ENCODE peak calls at places on chromosomes 16 and 17, in four cellular contexts. B, E, L and P are unnamed samples.

GRCh38 chr17:5133311-5133710 is 17.5 kb downstream of the USP6 start:
- DNase-seq in B (no peak), E (no peak), L (no peak), P (no peak)

GRCh38 chr17:45413498-45413923 is 19.2 kb downstream of the ARHGAP27 start:
- DNase-seq in B (peak; percentile 57), E (no peak), L (no peak), P (no peak)

GRCh38 chr16:79602615-79603014 is 2.1 kb upstream of the MAF start:
- DNase-seq in B (no peak), E (no peak), L (no peak), P (no peak)

GRCh38 chr16:11170696-11171447 is 85.1 kb downstream of the SOCS1 start:
- DNase-seq in B (no peak), E (no peak), L (no peak), P (no peak)

GRCh38 chr16:84927621-84928591 is 83.4 kb downstream of the ZDHHC7 start:
- DNase-seq in B (no peak), E (no peak), L (no peak), P (no peak)

GRCh38 chr16:57627184-57627871 is 1.1 kb upstream of the ADGRG1 start:
- DNase-seq in B (peak; percentile 42), E (no peak), L (no peak), P (no peak)

GRCh38 chr17:1972429-1973160 is 52.5 kb downstream of the RTN4RL1 start:
- DNase-seq in B (no peak), E (no peak), L (no peak), P (no peak)

GRCh38 chr16:85988306-85988705 is 89.3 kb downstream of the IRF8 start:
- DNase-seq in B (no peak), E (no peak), L (no peak), P (peak; percentile 71)

GRCh38 chr17:37719866-37720265 is 25.0 kb downstream of the HNF1B start:
- DNase-seq in B (no peak), E (no peak), L (no peak), P (no peak)

GRCh38 chr17:2690165-2691068 is 21.1 kb downstream of the CLUH start:
- DNase-seq in B (no peak), E (no peak), L (peak; percentile 10), P (no peak)

GRCh38 chr16:68200120-68200783 is 35.7 kb downstream of the ESRP2 start:
- DNase-seq in B (no peak), E (no peak), L (no peak), P (no peak)

GRCh38 chr17:17235212-17236174 is 1.5 kb downstream of the FLCN start:
- DNase-seq in B (peak; percentile 22), E (no peak), L (no peak), P (no peak)

GRCh38 chr17:31499771-31500554 is 108.5 kb downstream of the RAB11FIP4 start:
- DNase-seq in B (peak; percentile 91), E (peak; percentile 58), L (no peak), P (no peak)

GRCh38 chr17:79715318-79716182 is 15.2 kb upstream of the ENPP7 start:
- DNase-seq in B (peak; percentile 55), E (no peak), L (no peak), P (no peak)

GRCh38 chr16:3282103-3282746 is 1.1 kb upstream of the ZNF263 start:
- DNase-seq in B (peak; percentile 73), E (no peak), L (no peak), P (no peak)

GRCh38 chr17:44909681-44910144 is 5.6 kb downstream of the GFAP start:
- DNase-seq in B (no peak), E (no peak), L (no peak), P (no peak)

GRCh38 chr16:48607056-48607825 is 2.7 kb downstream of the N4BP1 start:
- DNase-seq in B (no peak), E (no peak), L (no peak), P (no peak)

GRCh38 chr16:89598199-89598598 is 15.2 kb upstream of the DPEP1 start:
- DNase-seq in B (no peak), E (no peak), L (no peak), P (no peak)

GRCh38 chr17:78419970-78420820 is 41.7 kb downstream of the PGS1 start:
- DNase-seq in B (no peak), E (no peak), L (no peak), P (no peak)

GRCh38 chr17:79749156-79749815 is 18.5 kb downstream of the ENPP7 start:
- DNase-seq in B (no peak), E (no peak), L (no peak), P (no peak)

GRCh38 chr16:154223-155030 is 2.0 kb downstream of the HBZ start:
- DNase-seq in B (no peak), E (peak; percentile 81), L (peak; percentile 64), P (no peak)

GRCh38 chr17:57370051-57370581 is 113.8 kb downstream of the MSI2 start:
- DNase-seq in B (peak; percentile 94), E (no peak), L (no peak), P (no peak)

GRCh38 chr16:1771864-1772361 is 570 bp upstream of the NME3 start:
- DNase-seq in B (no peak), E (no peak), L (no peak), P (no peak)

GRCh38 chr17:36722121-36722902 is 120.9 kb downstream of the MRM1 start:
- DNase-seq in B (no peak), E (peak; percentile 83), L (peak; percentile 97), P (no peak)

GRCh38 chr16:59859606-59860402 is 1125.7 kb upstream of the GOT2 start:
- DNase-seq in B (no peak), E (no peak), L (no peak), P (no peak)

GRCh38 chr16:4415538-4416199 is 727 bp downstream of the CORO7 start:
- DNase-seq in B (peak; percentile 16), E (peak; percentile 67), L (peak; percentile 71), P (no peak)

GRCh38 chr17:74427048-74427762 is 4.7 kb upstream of the GPRC5C start:
- DNase-seq in B (peak; percentile 92), E (no peak), L (no peak), P (no peak)

GRCh38 chr16:70664325-70665112 is 18.2 kb downstream of the IL34 start:
- DNase-seq in B (no peak), E (no peak), L (no peak), P (no peak)

GRCh38 chr16:28062261-28063046 is 1.1 kb downstream of the GSG1L start:
- DNase-seq in B (no peak), E (no peak), L (no peak), P (no peak)

GRCh38 chr17:29791336-29791735 is 138.7 kb downstream of the SSH2 start:
- DNase-seq in B (no peak), E (no peak), L (no peak), P (no peak)

GRCh38 chr17:29784661-29785060 is 145.4 kb downstream of the SSH2 start:
- DNase-seq in B (no peak), E (no peak), L (no peak), P (no peak)

GRCh38 chr17:29793501-29793900 is 136.5 kb downstream of the SSH2 start:
- DNase-seq in B (no peak), E (no peak), L (no peak), P (no peak)

GRCh38 chr17:29788045-29788444 is 142.0 kb downstream of the SSH2 start:
- DNase-seq in B (no peak), E (no peak), L (no peak), P (no peak)

GRCh38 chr17:29789186-29790170 is 140.6 kb downstream of the SSH2 start:
- DNase-seq in B (no peak), E (no peak), L (no peak), P (no peak)
- TF ChIP-seq BRCA1 in B (no peak), E (no peak), L (no peak), P (no peak)

GRCh38 chr17:49468827-49469385 is 26.2 kb upstream of the NGFR start:
- DNase-seq in B (no peak), E (no peak), L (no peak), P (no peak)

GRCh38 chr17:49471089-49471683 is 23.9 kb upstream of the NGFR start:
- DNase-seq in B (peak; percentile 16), E (no peak), L (no peak), P (no peak)

GRCh38 chr17:49471769-49472168 is 23.3 kb upstream of the NGFR start:
- DNase-seq in B (no peak), E (no peak), L (no peak), P (no peak)

GRCh38 chr17:49472527-49472926 is 22.6 kb upstream of the NGFR start:
- DNase-seq in B (no peak), E (no peak), L (no peak), P (no peak)

DNA sequence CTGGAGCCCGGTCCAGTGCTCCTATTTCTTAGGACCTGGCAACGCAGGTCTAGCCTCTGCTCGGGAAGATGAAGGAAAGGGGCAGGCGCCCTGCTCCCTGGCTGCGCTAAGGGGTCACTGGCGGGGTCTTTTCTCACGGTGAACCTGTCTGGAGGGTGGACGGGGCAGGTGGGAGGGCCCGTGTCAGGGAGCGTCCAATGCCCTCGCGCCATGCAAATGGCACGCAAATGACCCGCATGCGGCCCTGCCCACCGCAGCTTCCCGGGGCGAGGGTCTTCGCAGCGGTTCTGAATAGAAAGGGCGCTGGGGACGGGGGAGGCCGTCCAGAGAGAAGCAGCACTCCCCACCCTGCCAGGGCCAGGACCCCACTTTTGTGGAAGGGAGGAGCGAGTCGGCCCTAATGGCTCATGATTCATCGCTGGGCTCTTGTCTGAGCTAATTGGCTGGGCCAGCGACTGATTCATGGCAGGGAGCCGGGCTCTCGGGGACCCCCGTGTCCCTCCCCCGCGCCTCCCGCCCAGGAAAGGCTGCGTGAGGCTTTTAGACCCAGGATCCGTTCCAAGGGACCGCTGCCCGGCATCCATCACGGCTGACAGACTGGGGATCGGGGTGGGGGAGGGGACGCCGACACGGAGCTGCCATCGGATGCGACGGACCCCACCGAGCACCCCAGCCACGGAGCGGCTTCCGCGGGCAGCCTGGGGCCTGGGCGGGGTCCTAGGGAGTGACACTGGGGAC is 25.1 kb upstream of the NGFR start:
- DNase-seq in B (no peak), E (peak; percentile 80), L (no peak), P (no peak)
- TF ChIP-seq EZH2 in B (no peak), E (peak; percentile 41), L (no peak), P (no peak)

GRCh38 chr17:82030470-82031302 is 792 bp upstream of the RAC3 start:
- DNase-seq in B (no peak), E (peak; percentile 97), L (peak; percentile 71), P (no peak)
- H2AFZ ChIP-seq in B (no peak overlapping the region), E (no peak overlapping the region), L (peak overlapping the region; percentile 92), P (peak overlapping the region; percentile 73)

GRCh38 chr17:76497699-76497978 is 3.6 kb downstream of the RHBDF2 start:
- DNase-seq in B (no peak), E (no peak), L (no peak), P (no peak)
- TF ChIP-seq BRCA1 in B (no peak), E (no peak), L (no peak), P (no peak)

GRCh38 chr17:39599665-39600468 is 7.9 kb downstream of the NEUROD2 start:
- DNase-seq in B (no peak), E (peak; percentile 73), L (no peak), P (no peak)
- TF ChIP-seq EZH2 in B (peak; percentile 95), E (peak; percentile 81), L (no peak), P (peak; percentile 96)

DNA sequence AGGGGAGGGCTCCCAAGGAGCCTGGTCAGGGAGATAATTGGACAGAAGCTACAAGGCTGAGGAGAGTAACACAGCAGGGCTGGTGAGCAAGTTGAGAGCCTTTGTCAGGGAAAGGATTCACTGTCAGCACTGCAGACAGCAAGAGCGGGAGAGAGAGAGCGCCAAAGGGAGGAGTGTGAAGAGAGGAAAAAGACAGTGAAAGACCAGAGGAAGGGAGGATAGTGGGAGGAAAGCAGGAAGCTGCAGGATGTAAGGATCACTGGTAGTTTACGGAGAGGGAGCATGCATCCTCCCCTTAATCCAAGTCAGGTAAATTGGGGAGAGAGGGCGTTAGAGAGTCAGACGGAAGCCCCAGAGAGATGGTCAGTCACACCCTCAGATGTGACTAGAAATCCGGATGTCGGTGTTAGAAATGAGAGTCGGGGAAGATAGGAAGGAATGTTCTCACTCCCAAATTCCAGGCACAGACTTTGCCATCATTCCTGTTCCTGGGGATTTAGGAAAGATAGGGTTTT is 13.8 kb upstream of the SPOP start:
- DNase-seq in B (no peak), E (no peak), L (no peak), P (no peak)
- H2AFZ ChIP-seq in B (no peak overlapping the region), E (peak overlapping the region; percentile 95), L (peak overlapping the region; percentile 63), P (no peak overlapping the region)